ENCODE peak calls at places on chromosome 6, in five cellular contexts. One of them, this sample, is unnamed.

GRCh38 chr6:22980446-22980845 is 411.1 kb downstream of the HDGFL1 start:
- DNase-seq in hepatocyte: no peak
- DNase-seq in AG04450: no peak
- DNase-seq in left cardiac atrium: no peak
- DNase-seq in NCI-H460: no peak
- DNase-seq in this sample: no peak

GRCh38 chr6:136701011-136701410 is 91.3 kb downstream of the MAP3K5 start:
- DNase-seq in hepatocyte: no peak
- DNase-seq in AG04450: no peak
- DNase-seq in left cardiac atrium: no peak
- DNase-seq in NCI-H460: no peak
- DNase-seq in this sample: no peak

GRCh38 chr6:109939654-109940053 is 38.5 kb upstream of the GPR6 start:
- DNase-seq in hepatocyte: no peak
- DNase-seq in AG04450: no peak
- DNase-seq in left cardiac atrium: no peak
- DNase-seq in NCI-H460: no peak
- DNase-seq in this sample: no peak

GRCh38 chr6:170181338-170181690 is 109.6 kb downstream of the DLL1 start:
- DNase-seq in hepatocyte: no peak
- DNase-seq in AG04450: no peak
- DNase-seq in left cardiac atrium: no peak
- DNase-seq in NCI-H460: no peak
- DNase-seq in this sample: no peak

GRCh38 chr6:40796280-40797223 is 209.4 kb upstream of the LRFN2 start:
- DNase-seq in hepatocyte: peak
- DNase-seq in AG04450: no peak
- DNase-seq in left cardiac atrium: no peak
- DNase-seq in NCI-H460: no peak
- DNase-seq in this sample: no peak

GRCh38 chr6:41655706-41656668 is 17.7 kb downstream of the MDFI start:
- DNase-seq in hepatocyte: peak
- DNase-seq in AG04450: peak
- DNase-seq in left cardiac atrium: peak
- DNase-seq in NCI-H460: no peak
- DNase-seq in this sample: peak

GRCh38 chr6:72967329-72967728 is 258.0 kb downstream of the KHDC1L start:
- DNase-seq in hepatocyte: no peak
- DNase-seq in AG04450: no peak
- DNase-seq in left cardiac atrium: no peak
- DNase-seq in NCI-H460: no peak
- DNase-seq in this sample: peak

GRCh38 chr6:157841211-157841840 is 18.3 kb downstream of the SNX9 start:
- DNase-seq in hepatocyte: peak
- DNase-seq in AG04450: no peak
- DNase-seq in left cardiac atrium: no peak
- DNase-seq in NCI-H460: no peak
- DNase-seq in this sample: peak

GRCh38 chr6:125020385-125020784 is 58.1 kb downstream of the RNF217 start:
- DNase-seq in hepatocyte: no peak
- DNase-seq in AG04450: no peak
- DNase-seq in left cardiac atrium: no peak
- DNase-seq in NCI-H460: no peak
- DNase-seq in this sample: no peak

GRCh38 chr6:25035451-25036435 is 100.0 kb upstream of the RIPOR2 start:
- DNase-seq in hepatocyte: no peak
- DNase-seq in AG04450: no peak
- DNase-seq in left cardiac atrium: no peak
- DNase-seq in NCI-H460: no peak
- DNase-seq in this sample: peak

GRCh38 chr6:140811642-140812041 is 1321.1 kb upstream of the GJE1 start:
- DNase-seq in hepatocyte: no peak
- DNase-seq in AG04450: no peak
- DNase-seq in left cardiac atrium: no peak
- DNase-seq in NCI-H460: no peak
- DNase-seq in this sample: no peak

GRCh38 chr6:12748815-12749521 is 32.4 kb downstream of the PHACTR1 start:
- DNase-seq in hepatocyte: no peak
- DNase-seq in AG04450: no peak
- DNase-seq in left cardiac atrium: peak
- DNase-seq in NCI-H460: no peak
- DNase-seq in this sample: peak

GRCh38 chr6:161080263-161080970 is 88.8 kb downstream of the MAP3K4 start:
- DNase-seq in hepatocyte: no peak
- DNase-seq in AG04450: no peak
- DNase-seq in left cardiac atrium: no peak
- DNase-seq in NCI-H460: no peak
- DNase-seq in this sample: no peak

GRCh38 chr6:81362246-81362645 is 390.2 kb downstream of the TENT5A start:
- DNase-seq in hepatocyte: no peak
- DNase-seq in AG04450: peak
- DNase-seq in left cardiac atrium: no peak
- DNase-seq in NCI-H460: no peak
- DNase-seq in this sample: peak

GRCh38 chr6:49548613-49549304 is 1.7 kb upstream of the C6orf141 start:
- DNase-seq in hepatocyte: no peak
- DNase-seq in AG04450: no peak
- DNase-seq in left cardiac atrium: no peak
- DNase-seq in NCI-H460: no peak
- DNase-seq in this sample: no peak

GRCh38 chr6:144055121-144055931 is 40.0 kb downstream of the SF3B5 start:
- DNase-seq in hepatocyte: no peak
- DNase-seq in AG04450: no peak
- DNase-seq in left cardiac atrium: no peak
- DNase-seq in NCI-H460: no peak
- DNase-seq in this sample: no peak

GRCh38 chr6:26577720-26578072 is 19.1 kb upstream of the ABT1 start:
- DNase-seq in hepatocyte: no peak
- DNase-seq in AG04450: no peak
- DNase-seq in left cardiac atrium: no peak
- DNase-seq in NCI-H460: no peak
- DNase-seq in this sample: no peak

GRCh38 chr6:144248003-144248402 is 37.1 kb upstream of the UTRN start:
- DNase-seq in hepatocyte: no peak
- DNase-seq in AG04450: no peak
- DNase-seq in left cardiac atrium: no peak
- DNase-seq in NCI-H460: no peak
- DNase-seq in this sample: no peak

GRCh38 chr6:4130357-4130987 is 4.9 kb downstream of the ECI2 start:
- DNase-seq in hepatocyte: no peak
- DNase-seq in AG04450: no peak
- DNase-seq in left cardiac atrium: no peak
- DNase-seq in NCI-H460: no peak
- DNase-seq in this sample: peak

GRCh38 chr6:156651438-156651837 is 125.7 kb upstream of the ARID1B start:
- DNase-seq in hepatocyte: no peak
- DNase-seq in AG04450: no peak
- DNase-seq in left cardiac atrium: no peak
- DNase-seq in NCI-H460: no peak
- DNase-seq in this sample: no peak

GRCh38 chr6:34056301-34056700 is 89.6 kb downstream of the GRM4 start:
- DNase-seq in hepatocyte: no peak
- DNase-seq in AG04450: no peak
- DNase-seq in left cardiac atrium: peak
- DNase-seq in NCI-H460: peak
- DNase-seq in this sample: peak

GRCh38 chr6:155040154-155040553 is 45.0 kb downstream of the TIAM2 start:
- DNase-seq in hepatocyte: no peak
- DNase-seq in AG04450: no peak
- DNase-seq in left cardiac atrium: no peak
- DNase-seq in NCI-H460: no peak
- DNase-seq in this sample: no peak

GRCh38 chr6:42821846-42822245 is 40.0 kb downstream of the BICRAL start:
- DNase-seq in hepatocyte: no peak
- DNase-seq in AG04450: no peak
- DNase-seq in left cardiac atrium: no peak
- DNase-seq in NCI-H460: no peak
- DNase-seq in this sample: no peak

GRCh38 chr6:7758456-7758855 is 32.6 kb downstream of the BMP6 start:
- DNase-seq in hepatocyte: no peak
- DNase-seq in AG04450: peak
- DNase-seq in left cardiac atrium: no peak
- DNase-seq in NCI-H460: no peak
- DNase-seq in this sample: no peak

GRCh38 chr6:1821188-1822183 is 211.8 kb downstream of the FOXC1 start:
- DNase-seq in hepatocyte: no peak
- DNase-seq in AG04450: no peak
- DNase-seq in left cardiac atrium: no peak
- DNase-seq in NCI-H460: no peak
- DNase-seq in this sample: peak

GRCh38 chr6:1641391-1641790 is 31.7 kb downstream of the FOXC1 start:
- DNase-seq in hepatocyte: peak
- DNase-seq in AG04450: no peak
- DNase-seq in left cardiac atrium: no peak
- DNase-seq in NCI-H460: no peak
- DNase-seq in this sample: peak

GRCh38 chr6:114934079-114934478 is 591.3 kb upstream of the HS3ST5 start:
- DNase-seq in hepatocyte: no peak
- DNase-seq in AG04450: no peak
- DNase-seq in left cardiac atrium: no peak
- DNase-seq in NCI-H460: no peak
- DNase-seq in this sample: no peak

GRCh38 chr6:99189823-99190721 is 159.4 kb downstream of the FAXC start:
- DNase-seq in hepatocyte: no peak
- DNase-seq in AG04450: no peak
- DNase-seq in left cardiac atrium: no peak
- DNase-seq in NCI-H460: no peak
- DNase-seq in this sample: no peak

GRCh38 chr6:134619789-134620188 is 301.9 kb upstream of the SGK1 start:
- DNase-seq in hepatocyte: no peak
- DNase-seq in AG04450: peak
- DNase-seq in left cardiac atrium: no peak
- DNase-seq in NCI-H460: no peak
- DNase-seq in this sample: no peak

GRCh38 chr6:35327349-35328027 is 14.9 kb upstream of the PPARD start:
- DNase-seq in hepatocyte: peak
- DNase-seq in AG04450: peak
- DNase-seq in left cardiac atrium: peak
- DNase-seq in NCI-H460: peak
- DNase-seq in this sample: peak